ENCODE peak calls at places on chromosomes 1 and 21, in six cellular contexts. X is breast epithelium, S is stomach, B is suprapubic skin, C is HCT116, I is HL-60. T is an unnamed sample.

GRCh38 chr1:97599447-97599846 is 321.4 kb downstream of the DPYD start:
- DNase-seq in C (no peak), B (no peak), X (no peak), I (no peak), S (no peak), T (no peak)

GRCh38 chr1:180228648-180229482 is 1.2 kb upstream of the LHX4 start:
- DNase-seq in S (no peak), C (no peak), B (no peak), I (peak), X (no peak), T (no peak)

GRCh38 chr1:85607126-85607912 is 26.8 kb downstream of the CCN1 start:
- DNase-seq in B (no peak), I (no peak), S (no peak), X (peak), C (peak), T (no peak)

GRCh38 chr1:52264530-52265115 is 101.4 kb downstream of the CC2D1B start:
- DNase-seq in B (no peak), X (no peak), C (no peak), I (no peak), S (no peak), T (no peak)

GRCh38 chr1:167499657-167500056 is 18.7 kb downstream of the CD247 start:
- DNase-seq in I (no peak), X (no peak), S (no peak), B (no peak), C (no peak), T (no peak)

GRCh38 chr1:218339267-218339831 is 5.8 kb upstream of the TGFB2 start:
- DNase-seq in B (no peak), I (no peak), C (no peak), S (no peak), X (no peak), T (no peak)

GRCh38 chr1:14297356-14297755 is 301.1 kb upstream of the KAZN start:
- DNase-seq in S (no peak), B (no peak), C (no peak), I (no peak), X (no peak), T (no peak)

GRCh38 chr1:165890684-165891083 is 63.3 kb downstream of the UCK2 start:
- DNase-seq in X (no peak), B (no peak), S (peak), C (no peak), I (no peak), T (no peak)

GRCh38 chr1:246117066-246117791 is 389.9 kb downstream of the SMYD3 start:
- DNase-seq in C (no peak), S (peak), X (no peak), B (no peak), I (peak), T (no peak)

GRCh38 chr1:55720243-55720642 is 505.1 kb upstream of the USP24 start:
- DNase-seq in I (no peak), X (peak), C (no peak), B (no peak), S (peak), T (no peak)

GRCh38 chr1:38929476-38929875 is 12.2 kb downstream of the RHBDL2 start:
- DNase-seq in I (no peak), C (no peak), B (no peak), S (no peak), X (no peak), T (no peak)

DNA sequence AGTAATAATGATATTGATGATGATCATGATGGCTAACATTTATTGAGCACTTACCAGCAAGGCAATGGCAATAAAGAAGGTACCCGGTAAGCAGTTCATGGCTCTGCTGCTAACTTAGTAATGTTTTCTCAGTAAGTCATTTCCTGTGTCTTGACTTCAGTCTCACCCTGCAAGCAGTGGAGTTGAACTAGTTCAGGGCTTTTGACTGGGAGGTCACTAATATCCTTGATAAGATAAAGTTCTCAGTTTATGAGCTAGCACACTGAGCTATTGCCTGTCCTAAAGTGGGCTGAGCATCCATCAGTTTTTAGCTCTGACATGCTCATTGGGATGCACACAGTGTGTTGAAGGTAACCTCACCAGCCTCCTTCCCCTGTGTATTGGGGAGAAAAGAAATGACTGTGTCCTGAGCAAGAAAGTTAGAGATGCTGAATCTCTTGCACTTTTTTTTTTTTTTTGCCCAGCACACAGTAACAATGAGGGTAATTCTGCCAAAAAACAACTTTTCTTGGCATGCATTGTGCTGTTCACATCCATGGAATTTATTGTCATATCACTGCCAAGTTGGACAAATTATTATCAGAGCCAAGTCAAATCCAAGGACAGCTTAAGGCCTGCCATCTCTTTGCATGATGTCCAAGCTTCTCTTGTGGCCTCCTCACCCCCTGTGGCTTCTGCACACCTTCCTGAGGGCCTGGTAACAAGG is 55.5 kb upstream of the GADD45A start:
- DNase-seq in B (no peak), X (no peak), C (no peak), I (no peak), S (no peak), T (no peak)
- TF ChIP-seq POLR2AphosphoS5 in B (no peak), X (no peak), C (no peak), I (no peak), S (no peak), T (no peak)

DNA sequence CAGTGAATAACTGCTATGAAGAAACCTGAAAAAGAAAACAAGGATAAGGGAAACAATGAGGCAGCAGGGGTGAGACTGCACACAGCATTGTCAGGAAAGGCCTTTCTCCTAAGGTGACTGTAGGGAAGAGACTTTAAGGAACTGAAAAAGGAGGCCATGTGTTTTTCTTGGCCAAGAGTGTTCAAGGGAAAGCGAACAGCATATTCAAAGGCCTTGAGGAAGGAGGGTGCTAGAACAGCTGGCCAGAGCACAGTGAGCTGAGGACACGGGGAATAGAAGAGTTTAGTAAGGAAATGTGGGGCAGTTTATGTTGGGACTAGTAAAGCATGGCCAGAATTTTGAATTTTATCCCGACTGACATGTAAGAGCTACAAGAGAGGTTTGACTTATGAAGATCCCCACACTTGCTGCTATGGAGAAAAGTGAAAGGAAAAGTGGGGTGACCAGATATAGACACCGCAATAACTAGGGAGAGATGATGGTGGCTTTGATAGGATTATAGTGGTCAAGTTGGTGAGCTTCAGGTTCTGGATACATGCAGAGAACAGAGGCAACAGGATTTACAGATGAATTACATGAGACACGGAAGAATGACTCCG is 1.4 kb downstream of the RWDD2B start:
- DNase-seq in B (no peak), X (no peak), I (peak), C (no peak), S (no peak), T (no peak)
- H3K4me3 ChIP-seq in B (peak), X (no peak), I (peak), C (peak), S (peak), T (peak)

GRCh38 chr1:234750922-234751595 is 141.1 kb upstream of the IRF2BP2 start:
- DNase-seq in X (no peak), S (peak), B (no peak), C (no peak), I (no peak), T (no peak)
- TF ChIP-seq POLR2AphosphoS5 in X (no peak), S (peak), B (no peak), C (no peak), I (no peak), T (no peak)

GRCh38 chr1:156641761-156642264 is at the start of gene BCAN:
- DNase-seq in B (no peak), C (no peak), S (no peak), X (no peak), I (no peak), T (no peak)
- H3K4me3 ChIP-seq in B (peak), C (no peak), S (peak), X (peak), I (no peak), T (no peak)

DNA sequence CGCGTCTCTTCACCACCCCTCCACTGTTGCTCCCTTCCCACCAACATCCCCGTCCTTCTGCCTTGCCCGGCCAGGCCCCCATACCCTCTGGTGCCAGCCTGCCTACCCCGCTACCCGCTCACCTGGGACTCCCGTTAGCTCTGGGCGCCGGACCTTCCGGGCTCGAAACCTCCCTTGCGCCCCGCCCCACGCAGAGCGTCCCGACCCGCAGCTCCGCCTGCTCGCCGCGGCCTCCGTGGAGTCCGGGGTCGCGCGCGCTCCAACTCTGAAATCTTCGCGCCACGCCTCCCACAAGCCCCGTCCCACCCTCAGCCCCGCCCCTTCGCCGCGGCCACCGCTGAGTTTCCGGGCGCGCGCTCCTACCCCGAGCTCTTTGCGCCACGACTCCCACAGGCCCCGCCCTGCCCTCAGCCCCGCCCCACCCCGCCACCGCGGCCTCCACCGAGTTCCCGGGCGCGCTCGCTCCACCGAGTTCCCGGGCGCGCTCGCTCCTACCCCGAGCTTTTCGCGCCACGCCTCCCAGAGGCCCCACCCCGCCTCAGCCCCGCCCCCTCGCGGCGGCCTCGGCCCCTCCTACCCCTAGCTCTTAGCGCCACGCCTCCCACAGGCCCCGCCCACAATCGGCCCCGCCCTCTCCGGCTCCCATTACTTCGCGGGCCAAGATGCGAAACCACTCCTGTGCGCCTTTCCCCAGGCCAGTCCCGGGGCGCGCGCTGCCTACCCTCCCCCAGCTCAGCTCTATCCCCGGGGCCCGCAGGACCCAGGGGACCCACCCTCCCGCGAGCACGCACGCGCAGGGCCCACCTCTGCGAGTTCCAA is at the start of gene IFT25:
- DNase-seq in C (peak), S (peak), I (peak), B (peak), X (peak), T (peak)
- TF ChIP-seq POLR2AphosphoS5 in C (peak), S (peak), I (peak), B (peak), X (peak), T (peak)

GRCh38 chr1:40384413-40384762 is 10.9 kb downstream of the SMAP2 start:
- DNase-seq in I (no peak), B (no peak), X (no peak), S (peak), C (no peak), T (no peak)

GRCh38 chr1:40384887-40385286 is 11.4 kb downstream of the SMAP2 start:
- DNase-seq in X (no peak), B (no peak), I (no peak), S (no peak), C (no peak), T (no peak)

GRCh38 chr1:40385437-40386310 is 12.1 kb downstream of the SMAP2 start:
- DNase-seq in I (peak), X (no peak), B (no peak), S (no peak), C (no peak), T (no peak)

GRCh38 chr1:40386311-40386778 is 12.8 kb downstream of the SMAP2 start:
- DNase-seq in C (no peak), I (no peak), X (no peak), S (no peak), B (no peak), T (no peak)

GRCh38 chr1:40386796-40387195 is 13.3 kb downstream of the SMAP2 start:
- DNase-seq in I (no peak), B (no peak), C (no peak), S (no peak), X (no peak), T (no peak)
- H3K4me3 ChIP-seq in I (no peak), B (no peak), C (no peak), S (no peak), X (no peak), T (peak)